ENCODE peak calls at places on chromosomes 2 and 18, in four cellular contexts. W is gastrocnemius medialis, Q is upper lobe of left lung, U is adrenal gland. T is an unnamed sample.

GRCh38 chr18:48455555-48456478 is 46.6 kb upstream of the ZBTB7C start:
- DNase-seq in W (no peak), Q (no peak), U (no peak), T (no peak)

GRCh38 chr18:74498712-74499629 is 2.8 kb downstream of the CNDP2 start:
- DNase-seq in U (no peak), W (no peak), Q (peak; percentile 89), T (peak; percentile 76)

GRCh38 chr2:219675206-219675605 is 47.8 kb downstream of the SLC4A3 start:
- DNase-seq in Q (no peak), U (no peak), W (no peak), T (no peak)

GRCh38 chr2:951224-952006 is 766 bp downstream of the SNTG2 start:
- DNase-seq in U (no peak), Q (no peak), W (no peak), T (peak; percentile 43)

GRCh38 chr2:224369028-224369632 is 32.8 kb downstream of the FAM124B start:
- DNase-seq in Q (no peak), W (no peak), U (no peak), T (no peak)

GRCh38 chr2:14557921-14558320 is 74.6 kb upstream of the LRATD1 start:
- DNase-seq in U (no peak), W (no peak), Q (no peak), T (no peak)

GRCh38 chr2:218010838-218011616 is 8.2 kb upstream of the TNS1 start:
- DNase-seq in Q (no peak), U (no peak), W (no peak), T (no peak)

GRCh38 chr2:11559786-11560155 is 25.9 kb downstream of the GREB1 start:
- DNase-seq in Q (peak; percentile 5), W (no peak), U (peak; percentile 9), T (no peak)

GRCh38 chr2:149768320-149768799 is 180.8 kb upstream of the MMADHC start:
- DNase-seq in U (no peak), W (no peak), Q (no peak), T (no peak)

GRCh38 chr18:36322408-36322728 is 24.9 kb downstream of the FHOD3 start:
- DNase-seq in W (no peak), Q (no peak), U (no peak), T (no peak)

GRCh38 chr18:71116535-71116934 is 827.7 kb downstream of the SOCS6 start:
- DNase-seq in W (no peak), U (peak; percentile 37), Q (no peak), T (no peak)

GRCh38 chr18:49613141-49613641 is 51.3 kb downstream of the LIPG start:
- DNase-seq in U (no peak), Q (no peak), W (no peak), T (no peak)

GRCh38 chr18:79400091-79400590 is 4.4 kb downstream of the NFATC1 start:
- DNase-seq in Q (peak; percentile 71), W (peak; percentile 62), U (peak; percentile 68), T (peak; percentile 68)

GRCh38 chr2:9258953-9259399 is 52.4 kb downstream of the ASAP2 start:
- DNase-seq in W (no peak), Q (no peak), U (no peak), T (peak; percentile 44)

GRCh38 chr2:61017556-61018318 is at the start of the genes PEX13 and PUS10:
- DNase-seq in W (peak; percentile 80), U (peak; percentile 76), Q (peak; percentile 85), T (peak; percentile 87)

GRCh38 chr2:183117226-183117625 is 7.0 kb upstream of the NUP35 start:
- DNase-seq in U (no peak), W (no peak), Q (no peak), T (no peak)

GRCh38 chr2:112758701-112759100 is 5.7 kb downstream of the CKAP2L start:
- DNase-seq in W (no peak), U (no peak), Q (no peak), T (no peak)

GRCh38 chr2:74244286-74244685 is 45.9 kb downstream of the MTHFD2 start:
- DNase-seq in U (no peak), W (no peak), Q (no peak), T (no peak)

DNA sequence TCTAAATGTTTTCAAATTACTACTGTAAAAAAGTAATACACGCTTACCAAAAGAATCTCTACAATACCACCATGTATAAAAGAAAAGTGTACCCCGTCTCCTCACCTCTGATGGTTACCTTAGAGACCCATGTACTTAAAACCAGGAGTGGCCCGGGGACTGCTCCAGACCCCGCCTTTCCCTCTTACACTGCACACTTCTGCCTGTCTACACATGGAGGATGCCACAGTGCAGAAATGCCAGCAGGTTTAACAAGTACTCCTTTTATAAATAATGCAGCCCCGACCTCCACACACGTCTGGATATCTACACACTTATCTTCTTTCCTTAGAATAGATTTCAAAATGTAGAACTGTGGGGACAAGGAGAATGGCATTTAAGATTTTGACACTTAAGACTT is 5.3 kb downstream of the HDAC4 start:
- DNase-seq in W (no peak), U (peak; percentile 14), Q (peak; percentile 53), T (peak; percentile 23)
- H3K27ac ChIP-seq in W (no peak overlapping the region), U (no peak overlapping the region), Q (no peak overlapping the region), T (no peak overlapping the region)

DNA sequence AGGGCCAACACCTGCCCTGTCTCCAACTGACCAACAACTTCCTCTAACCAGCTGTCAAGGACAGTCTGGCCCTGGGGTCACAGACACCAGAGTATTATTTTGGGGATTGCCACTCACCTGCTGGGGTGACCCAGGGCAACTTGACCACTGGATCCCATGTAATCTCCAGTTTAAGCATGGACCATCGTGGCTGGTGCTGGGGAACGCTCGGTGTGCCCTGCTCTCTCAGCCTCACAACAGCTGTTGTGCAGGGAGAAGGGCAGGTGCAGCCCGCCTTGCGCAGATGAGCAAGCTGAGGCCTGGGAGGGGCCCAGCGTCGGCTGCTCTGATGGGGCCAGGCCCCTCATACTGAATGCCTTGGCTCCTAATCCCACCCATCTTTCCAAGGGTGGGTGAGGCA is 21.0 kb upstream of the INHBB start:
- DNase-seq in Q (no peak), U (no peak), W (no peak), T (peak; percentile 30)
- H3K27me3 ChIP-seq in Q (no peaks in the 10 kb centered on the region), U (no peaks in the 10 kb centered on the region), W (no peaks in the 10 kb centered on the region), T (no peaks in the 10 kb centered on the region)

GRCh38 chr2:174595904-174596397 is 1.7 kb downstream of the WIPF1 start:
- DNase-seq in W (no peak), U (no peak), Q (no peak), T (no peak)
- TF ChIP-seq POLR2A in W (no peak), U (no peak), Q (no peak), T (no peak)

DNA sequence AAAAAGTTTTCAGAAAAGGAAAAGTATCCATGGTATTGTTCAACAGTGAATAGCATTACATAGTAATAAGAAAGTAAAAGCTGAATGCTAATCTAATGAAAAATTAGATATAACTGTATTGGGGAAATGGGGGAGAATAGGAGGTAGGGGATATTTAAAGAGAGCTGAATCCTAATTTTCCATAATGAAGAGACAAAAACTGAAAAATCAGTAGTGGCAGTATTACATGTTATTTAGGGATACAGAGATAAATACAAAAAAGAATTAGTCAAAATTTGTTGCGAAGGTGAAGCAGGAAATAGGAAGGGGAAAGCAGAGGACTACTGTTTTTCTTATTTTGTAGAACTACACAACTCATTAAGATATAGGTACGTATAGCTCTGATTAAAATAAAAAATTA is 9.1 kb downstream of the TANK start:
- DNase-seq in Q (no peak), U (no peak), W (no peak), T (no peak)
- H3K27ac ChIP-seq in Q (no peak overlapping the region), U (no peak overlapping the region), W (no peak overlapping the region), T (no peak overlapping the region)

DNA sequence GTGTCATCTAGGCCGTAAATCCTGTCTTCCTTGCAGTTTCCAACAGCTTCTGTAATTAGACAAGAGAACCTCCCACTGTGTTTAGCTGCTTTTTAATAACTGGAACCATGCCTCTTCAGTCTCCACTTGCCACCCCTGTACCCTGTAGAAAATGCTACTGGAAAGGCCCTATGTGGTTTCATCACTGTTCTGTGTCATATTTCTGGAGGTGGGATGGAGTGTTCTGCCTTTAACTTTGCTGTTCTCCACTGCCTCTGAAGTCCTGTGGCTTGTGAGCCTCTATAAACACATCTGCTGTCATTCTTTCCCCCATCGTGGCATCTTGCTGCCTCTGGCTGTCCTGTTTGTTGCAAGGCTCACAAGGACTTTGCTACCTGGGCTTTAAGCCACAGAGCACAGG is 17.9 kb downstream of the MGAT5 start:
- DNase-seq in U (no peak), Q (no peak), W (no peak), T (no peak)
- H3K27me3 ChIP-seq in U (no peaks in the 10 kb centered on the region), Q (no peaks in the 10 kb centered on the region), W (no peaks in the 10 kb centered on the region), T (no peaks in the 10 kb centered on the region)

DNA sequence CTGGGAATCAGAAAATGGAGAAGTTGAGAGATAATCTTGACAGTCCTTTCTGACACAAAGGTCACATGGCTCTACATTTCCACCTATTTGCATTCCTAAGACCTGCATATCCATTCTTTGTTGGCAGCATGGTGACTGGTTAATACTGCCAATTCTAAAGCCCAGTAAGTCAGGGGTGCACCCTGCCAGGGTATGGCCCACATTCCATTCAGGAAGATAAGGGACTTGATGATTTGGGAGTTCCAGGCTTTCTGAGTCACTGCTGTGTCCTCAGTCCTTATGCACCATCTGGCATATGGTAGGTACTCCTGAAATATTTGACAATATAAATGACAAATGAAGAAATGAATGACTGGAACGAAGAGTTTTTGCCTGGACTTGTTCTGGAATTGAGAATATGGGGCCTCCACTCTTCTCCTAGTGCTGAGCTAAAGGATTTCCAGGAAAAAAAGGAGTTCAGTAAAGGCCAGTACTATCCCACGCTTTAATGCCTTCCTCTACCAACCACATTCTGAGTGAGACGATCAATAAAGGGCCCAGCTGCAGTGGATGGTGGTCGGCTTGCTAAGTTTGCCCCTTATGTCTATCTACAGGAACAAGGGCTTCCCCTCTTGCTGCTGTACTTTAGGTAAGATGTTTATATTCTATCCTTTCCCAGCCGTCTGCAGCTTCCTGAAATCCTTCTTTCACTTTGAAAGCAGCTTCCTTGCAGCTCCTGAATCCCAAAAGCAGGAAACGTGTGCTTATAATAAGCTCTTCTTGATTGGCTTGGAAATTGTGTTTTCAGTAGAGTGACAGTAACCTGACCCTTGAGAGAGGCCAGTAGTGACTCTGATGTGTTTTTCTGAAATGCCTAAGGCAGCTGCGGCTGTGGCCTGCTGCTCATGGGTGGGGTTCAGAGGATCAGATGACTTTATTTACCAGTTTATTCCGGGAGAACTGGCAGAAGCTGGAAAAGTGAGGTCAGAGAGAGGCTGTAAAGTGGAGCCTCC is 31.9 kb upstream of the EIF2AK3 start:
- DNase-seq in U (peak; percentile 48), Q (no peak), W (peak; percentile 87), T (no peak)
- TF ChIP-seq POLR2A in U (no peak), Q (no peak), W (peak; percentile 92), T (no peak)

GRCh38 chr2:45843136-45843535 is 191.7 kb downstream of the PRKCE start:
- DNase-seq in W (no peak), U (no peak), Q (no peak), T (no peak)
- H3K27ac ChIP-seq in W (no peak overlapping the region), U (no peak overlapping the region), Q (no peak overlapping the region), T (no peak overlapping the region)

GRCh38 chr2:170717991-170718589 is 3.0 kb downstream of the SP5 start:
- DNase-seq in U (no peak), Q (no peak), W (no peak), T (no peak)
- H3K27me3 ChIP-seq in U (peaks cover 30% of the 10 kb centered on the region), Q (no peaks in the 10 kb centered on the region), W (peaks cover 86% of the 10 kb centered on the region), T (no peaks in the 10 kb centered on the region)

GRCh38 chr18:64099244-64099643 is 49.6 kb downstream of the LINC00305 start:
- DNase-seq in U (no peak), W (no peak), Q (no peak), T (no peak)
- TF ChIP-seq POLR2A in U (no peak), W (no peak), Q (no peak), T (no peak)